ENCODE peak calls at places on chromosomes 2 and 18, in four cellular contexts. G is fibroblast of pulmonary artery, T is GM13976, C is foreskin fibroblast. B is an unnamed sample.

GRCh38 chr2:32812316-32812715 is 134.4 kb upstream of the LTBP1 start:
- DNase-seq in G (peak), T (no peak), C (peak), B (no peak)

GRCh38 chr2:14445670-14446069 is 186.8 kb upstream of the LRATD1 start:
- DNase-seq in G (no peak), C (no peak), T (no peak), B (no peak)

GRCh38 chr2:196233033-196233807 is 61.8 kb upstream of the STK17B start:
- DNase-seq in T (no peak), C (peak), G (peak), B (no peak)

GRCh38 chr2:121173806-121174205 is 111.2 kb downstream of the TFCP2L1 start:
- DNase-seq in C (no peak), T (no peak), G (no peak), B (no peak)

GRCh38 chr2:127415593-127416485 is 2.4 kb upstream of the PROC start:
- DNase-seq in C (no peak), T (peak), G (no peak), B (peak)

GRCh38 chr2:27627963-27628766 is 647 bp downstream of the CCDC121 start:
- DNase-seq in G (peak), C (peak), T (no peak), B (peak)

GRCh38 chr2:149068996-149069888 is 30.7 kb downstream of the LYPD6B start:
- DNase-seq in C (no peak), G (peak), T (no peak), B (no peak)

GRCh38 chr2:7452110-7452851 is 535.1 kb downstream of the RNF144A start:
- DNase-seq in T (no peak), C (no peak), G (no peak), B (no peak)

GRCh38 chr18:34921811-34922385 is 119.3 kb upstream of the MAPRE2 start:
- DNase-seq in C (no peak), G (no peak), T (no peak), B (no peak)

GRCh38 chr2:70685771-70686171 is 82.2 kb downstream of the ADD2 start:
- DNase-seq in G (no peak), T (no peak), C (no peak), B (no peak)

GRCh38 chr2:157628282-157628531 is 457 bp downstream of the ACVR1C start:
- DNase-seq in C (no peak), G (no peak), T (no peak), B (no peak)

GRCh38 chr2:54572636-54573531 is 116.8 kb downstream of the SPTBN1 start:
- DNase-seq in C (peak), T (no peak), G (peak), B (no peak)

GRCh38 chr2:54107903-54108615 is 7.4 kb upstream of the ACYP2 start:
- DNase-seq in C (no peak), T (no peak), G (no peak), B (no peak)

GRCh38 chr18:28177828-28178635 is 1.1 kb upstream of the CDH2 start:
- DNase-seq in C (no peak), G (peak), T (peak), B (peak)

GRCh38 chr2:178142274-178143065 is 30.2 kb downstream of the RBM45 start:
- DNase-seq in G (no peak), T (no peak), C (no peak), B (no peak)

GRCh38 chr2:36577884-36578283 is 20.1 kb downstream of the FEZ2 start:
- DNase-seq in C (no peak), T (no peak), G (no peak), B (no peak)

GRCh38 chr2:233480490-233481202 is 85.9 kb downstream of the USP40 start:
- DNase-seq in G (no peak), T (peak), C (no peak), B (no peak)

GRCh38 chr2:160657206-160657605 is 163.6 kb upstream of the RBMS1 start:
- DNase-seq in G (peak), T (no peak), C (no peak), B (no peak)

GRCh38 chr2:216742411-216742810 is 47.1 kb upstream of the IGFBP5 start:
- DNase-seq in T (no peak), G (no peak), C (no peak), B (no peak)

GRCh38 chr2:62627667-62628066 is 77.8 kb upstream of the EHBP1 start:
- DNase-seq in G (no peak), T (no peak), C (no peak), B (no peak)

GRCh38 chr2:230318190-230319121 is 8.5 kb upstream of the SP140L start:
- DNase-seq in C (no peak), G (no peak), T (peak), B (no peak)

GRCh38 chr18:73340135-73340934 is 472.5 kb upstream of the NETO1 start:
- DNase-seq in C (peak), G (peak), T (no peak), B (no peak)

GRCh38 chr2:111235192-111235591 is 114.5 kb downstream of the BCL2L11 start:
- DNase-seq in C (no peak), G (no peak), T (no peak), B (no peak)

GRCh38 chr2:102100371-102101096 is 42.0 kb upstream of the IL1R1 start:
- DNase-seq in T (no peak), G (peak), C (peak), B (no peak)

GRCh38 chr2:66547887-66548286 is 113.0 kb downstream of the MEIS1 start:
- DNase-seq in G (no peak), C (no peak), T (no peak), B (no peak)

DNA sequence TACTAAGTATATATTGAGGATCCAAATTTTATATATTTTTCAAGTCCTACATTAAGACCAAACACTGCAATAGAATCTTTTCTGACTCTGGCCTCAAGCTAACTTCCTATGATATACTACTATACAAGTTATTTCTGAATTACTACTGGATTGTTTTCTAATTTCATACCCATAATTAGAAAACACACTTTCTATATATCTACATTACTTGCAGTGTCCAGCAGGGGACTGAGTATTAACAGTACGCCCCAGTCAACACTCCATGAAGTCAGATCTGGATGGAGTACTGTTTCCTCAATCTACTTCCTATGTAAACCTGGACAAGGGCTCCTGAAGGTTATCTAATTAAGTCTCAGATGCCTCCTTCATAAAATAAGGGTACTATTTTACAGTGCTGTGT is 26.5 kb downstream of the RMP24 start:
- DNase-seq in G (peak), T (no peak), C (no peak), B (no peak)
- TF ChIP-seq CTCF in G (peak), T (no peak), C (peak), B (peak)

GRCh38 chr2:77521482-77521881 is 694 bp downstream of the LRRTM4 start:
- DNase-seq in G (no peak), C (no peak), T (no peak), B (no peak)

GRCh38 chr2:77520981-77521380 is 1.2 kb downstream of the LRRTM4 start:
- DNase-seq in G (no peak), T (no peak), C (no peak), B (no peak)

GRCh38 chr2:77522883-77523282 is 707 bp upstream of the LRRTM4 start:
- DNase-seq in G (no peak), T (no peak), C (no peak), B (no peak)

GRCh38 chr2:77519888-77520506 is 2.2 kb downstream of the LRRTM4 start:
- DNase-seq in C (no peak), G (no peak), T (no peak), B (no peak)

DNA sequence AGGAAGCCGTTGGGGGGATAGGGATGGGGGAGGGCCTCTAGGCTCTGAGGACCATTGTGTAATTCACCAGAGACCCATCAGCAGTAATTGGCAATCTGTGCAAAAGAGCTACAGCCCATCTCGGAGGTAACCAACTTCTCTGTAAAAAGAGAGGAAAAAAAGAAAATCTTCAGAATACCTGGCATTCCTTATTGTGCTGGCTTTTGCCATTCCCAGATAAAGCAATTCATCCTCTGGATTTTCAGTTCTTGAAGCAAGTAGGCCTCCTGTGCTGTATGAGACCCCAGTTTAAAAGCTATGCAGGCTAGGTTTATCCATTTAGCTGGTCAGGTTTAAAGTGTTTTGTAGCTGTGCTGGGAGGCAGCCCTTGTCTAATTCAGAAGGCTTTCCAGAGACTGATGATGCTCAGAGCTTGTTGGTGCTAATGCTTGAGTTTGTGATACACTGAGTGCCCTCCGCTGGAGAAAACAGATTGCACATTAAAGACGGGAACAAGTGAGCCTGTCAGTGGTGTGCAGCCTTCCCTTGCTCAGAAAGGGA is at the start of gene LRRTM4:
- DNase-seq in C (no peak), T (no peak), G (no peak), B (no peak)
- TF ChIP-seq CTCF in C (no peak), T (no peak), G (no peak), B (peak)

GRCh38 chr18:67456691-67457090 is 59.8 kb downstream of the DSEL start:
- DNase-seq in G (peak), T (no peak), C (no peak), B (no peak)
- TF ChIP-seq CTCF in G (peak), T (no peak), C (no peak), B (peak)

GRCh38 chr2:10794891-10795290 is 17.7 kb downstream of the PDIA6 start:
- DNase-seq in C (no peak), G (no peak), T (no peak), B (no peak)

GRCh38 chr2:10798783-10799182 is 13.8 kb downstream of the PDIA6 start:
- DNase-seq in G (no peak), T (no peak), C (no peak), B (no peak)

GRCh38 chr2:10800163-10800562 is 12.4 kb downstream of the PDIA6 start:
- DNase-seq in T (no peak), C (no peak), G (no peak), B (no peak)

GRCh38 chr2:10795508-10796046 is 17.0 kb downstream of the PDIA6 start:
- DNase-seq in G (no peak), C (no peak), T (no peak), B (no peak)

DNA sequence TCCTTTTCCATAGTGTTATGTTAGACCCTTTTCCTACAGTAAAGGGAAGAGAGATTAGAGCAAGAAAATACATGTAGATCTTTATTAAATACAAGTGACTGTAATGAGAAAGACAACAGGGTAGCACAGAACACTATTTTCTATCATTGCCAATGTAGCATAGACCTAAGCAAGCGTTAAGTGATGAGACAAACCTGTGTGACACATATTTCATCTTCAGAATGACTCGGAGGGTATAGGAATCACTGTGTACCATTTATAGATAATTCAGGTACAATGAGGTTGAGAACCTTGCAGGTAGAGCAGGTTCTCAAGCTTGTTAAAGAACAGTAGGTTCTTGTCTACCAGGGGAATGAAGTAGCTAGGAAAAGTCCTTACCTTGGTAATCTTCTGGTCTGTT is 15.9 kb downstream of the PDIA6 start:
- DNase-seq in T (no peak), C (no peak), G (no peak), B (no peak)
- TF ChIP-seq CTCF in T (no peak), C (no peak), G (no peak), B (no peak)

GRCh38 chr2:131674174-131674507 is 146.5 kb downstream of the CCDC74A start:
- DNase-seq in G (no peak), T (no peak), C (peak), B (no peak)
- TF ChIP-seq CTCF in G (no peak), T (no peak), C (no peak), B (no peak)

DNA sequence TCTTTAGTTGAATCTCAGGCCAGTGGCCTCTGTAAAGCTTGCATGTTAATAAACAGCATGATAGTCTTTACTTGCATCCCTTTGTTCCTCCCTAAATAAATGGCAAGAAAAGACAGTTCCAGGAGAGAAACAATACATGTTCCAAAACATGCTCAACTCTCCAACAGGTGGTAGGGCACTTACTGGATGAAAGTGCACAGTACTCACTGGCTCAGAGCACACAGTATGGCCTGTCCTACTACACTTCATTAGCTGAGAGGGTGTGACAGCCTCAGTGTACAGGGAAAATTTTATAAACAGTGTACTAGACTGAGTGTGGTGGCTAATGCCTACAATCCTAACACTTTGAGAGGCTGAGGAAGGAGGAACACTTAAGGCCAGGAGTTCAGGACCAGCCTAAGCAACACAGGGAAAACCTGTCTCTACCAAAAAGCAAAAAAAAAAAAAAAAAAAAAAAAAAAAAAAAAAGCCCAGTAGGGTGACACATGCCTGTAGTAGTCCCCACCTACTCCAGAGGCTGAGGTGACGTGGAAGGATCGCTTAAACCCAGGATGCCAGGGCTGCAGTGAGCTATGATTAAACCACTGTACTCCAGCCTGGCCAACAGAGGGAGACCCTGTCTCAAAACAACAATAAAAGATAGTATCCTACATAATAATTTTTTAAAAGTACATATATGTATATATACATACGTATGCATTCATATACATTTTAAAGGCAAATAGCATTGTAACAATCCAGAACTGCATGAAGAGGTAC is 51.9 kb downstream of the SOS1 start:
- DNase-seq in G (peak), T (no peak), C (no peak), B (no peak)
- TF ChIP-seq CTCF in G (peak), T (no peak), C (no peak), B (peak)

GRCh38 chr18:31679133-31679731 is 5.1 kb downstream of the B4GALT6 start:
- DNase-seq in C (peak), G (peak), T (no peak), B (no peak)

GRCh38 chr18:31679806-31680793 is 4.3 kb downstream of the B4GALT6 start:
- DNase-seq in C (no peak), T (no peak), G (peak), B (no peak)

GRCh38 chr18:31683106-31683505 is 1.3 kb downstream of the B4GALT6 start:
- DNase-seq in T (no peak), G (no peak), C (no peak), B (no peak)

GRCh38 chr18:31678425-31678824 is 6.0 kb downstream of the B4GALT6 start:
- DNase-seq in C (no peak), T (no peak), G (no peak), B (no peak)

GRCh38 chr18:31680836-31681568 is 3.4 kb downstream of the B4GALT6 start:
- DNase-seq in C (no peak), T (peak), G (peak), B (no peak)
- TF ChIP-seq CTCF in C (no peak), T (no peak), G (peak), B (peak)

GRCh38 chr18:37327063-37327577 is 238.5 kb downstream of the CELF4 start:
- DNase-seq in C (no peak), T (no peak), G (no peak), B (no peak)

GRCh38 chr18:37321578-37322496 is 243.8 kb downstream of the CELF4 start:
- DNase-seq in G (no peak), C (no peak), T (no peak), B (no peak)

GRCh38 chr18:37318360-37319037 is 247.1 kb downstream of the CELF4 start:
- DNase-seq in C (no peak), G (no peak), T (no peak), B (no peak)

GRCh38 chr18:37320320-37320719 is 245.3 kb downstream of the CELF4 start:
- DNase-seq in C (no peak), T (no peak), G (no peak), B (no peak)

GRCh38 chr18:37322497-37323035 is 243.0 kb downstream of the CELF4 start:
- DNase-seq in T (peak), C (peak), G (peak), B (no peak)
- TF ChIP-seq CTCF in T (peak), C (peak), G (peak), B (peak)

DNA sequence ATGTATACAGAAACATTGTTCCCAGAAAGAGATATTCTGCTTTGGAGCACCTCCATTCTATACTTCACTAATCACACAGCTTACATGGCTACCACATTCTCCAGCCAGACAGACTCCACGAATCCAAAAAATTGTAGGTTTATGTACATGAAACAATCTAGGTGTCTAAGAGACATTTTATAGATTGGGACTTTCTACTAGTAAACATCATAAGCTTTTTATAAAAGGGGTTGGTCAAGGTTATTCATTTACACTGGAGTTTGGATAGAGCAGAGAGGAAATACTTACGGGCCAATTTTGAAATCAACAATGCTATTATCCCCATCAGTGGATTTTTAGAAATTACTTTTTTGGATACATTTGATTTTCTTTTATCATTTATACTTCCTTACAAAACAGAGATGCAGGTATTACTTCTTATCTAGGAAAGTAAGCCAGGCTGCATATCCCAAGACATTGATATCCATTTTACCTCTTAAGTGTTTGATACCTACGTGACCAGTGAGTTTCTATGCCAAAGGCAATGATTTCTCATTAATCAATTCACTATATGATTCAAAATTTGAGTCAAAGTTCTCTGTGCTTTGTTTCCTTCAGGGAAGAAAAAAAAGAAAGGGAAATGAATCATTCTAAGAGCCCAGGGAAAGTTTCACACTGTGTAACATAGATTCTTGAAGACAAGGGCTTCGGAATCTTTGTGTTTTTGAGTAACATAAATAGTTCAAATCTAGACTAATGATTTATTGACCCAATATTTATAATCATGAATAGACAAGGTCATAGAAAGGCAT is 140.5 kb downstream of the PTH2R start:
- DNase-seq in C (no peak), T (no peak), G (no peak), B (no peak)
- TF ChIP-seq CTCF in C (no peak), T (no peak), G (no peak), B (no peak)

B was measured in progenitor cell of endocrine pancreas.